ENCODE peak calls at places on chromosomes 4 and X, in nine cellular contexts. One of them, this sample, is unnamed.
A peak's percentile ranks its signal among the peaks of the same experiment; 100 is the strongest.

GRCh38 chr4:47837582-47838294 is at the start of gene CORIN:
- DNase-seq in colonic mucosa: peak; percentile 33
- DNase-seq in spleen: no peak
- DNase-seq in foreskin fibroblast: no peak
- DNase-seq in brain microvascular endothelial cell: no peak
- DNase-seq in epithelial cell of esophagus: peak; percentile 10
- DNase-seq in astrocyte: no peak
- DNase-seq in PC-3: peak; percentile 15
- DNase-seq in BJ: no peak
- DNase-seq in this sample: peak; percentile 28

GRCh38 chr4:15336410-15337184 is 91.2 kb upstream of the C1QTNF7 start:
- DNase-seq in colonic mucosa: no peak
- DNase-seq in spleen: no peak
- DNase-seq in foreskin fibroblast: peak; percentile 88
- DNase-seq in brain microvascular endothelial cell: peak; percentile 86
- DNase-seq in epithelial cell of esophagus: peak; percentile 66
- DNase-seq in astrocyte: peak; percentile 82
- DNase-seq in PC-3: peak; percentile 16
- DNase-seq in BJ: peak; percentile 19
- DNase-seq in this sample: no peak

GRCh38 chr4:108035691-108036090 is 46.0 kb downstream of the HADH start:
- DNase-seq in colonic mucosa: no peak
- DNase-seq in spleen: no peak
- DNase-seq in foreskin fibroblast: no peak
- DNase-seq in brain microvascular endothelial cell: no peak
- DNase-seq in epithelial cell of esophagus: no peak
- DNase-seq in astrocyte: no peak
- DNase-seq in PC-3: no peak
- DNase-seq in BJ: no peak
- DNase-seq in this sample: no peak

GRCh38 chr4:184506527-184507121 is 32.3 kb upstream of the IRF2 start:
- DNase-seq in colonic mucosa: no peak
- DNase-seq in spleen: peak; percentile 89
- DNase-seq in foreskin fibroblast: peak; percentile 14
- DNase-seq in brain microvascular endothelial cell: no peak
- DNase-seq in epithelial cell of esophagus: no peak
- DNase-seq in astrocyte: no peak
- DNase-seq in PC-3: peak; percentile 20
- DNase-seq in BJ: no peak
- DNase-seq in this sample: peak; percentile 73

GRCh38 chrX:145475725-145476124 is 228.4 kb downstream of the SPANXN1 start:
- DNase-seq in colonic mucosa: no peak
- DNase-seq in spleen: no peak
- DNase-seq in foreskin fibroblast: no peak
- DNase-seq in brain microvascular endothelial cell: no peak
- DNase-seq in epithelial cell of esophagus: no peak
- DNase-seq in astrocyte: no peak
- DNase-seq in PC-3: no peak
- DNase-seq in BJ: no peak
- DNase-seq in this sample: no peak

GRCh38 chrX:153477901-153478300 is 7.5 kb upstream of the HAUS7 start:
- DNase-seq in colonic mucosa: no peak
- DNase-seq in spleen: no peak
- DNase-seq in foreskin fibroblast: peak; percentile 28
- DNase-seq in brain microvascular endothelial cell: no peak
- DNase-seq in epithelial cell of esophagus: no peak
- DNase-seq in astrocyte: peak; percentile 61
- DNase-seq in PC-3: no peak
- DNase-seq in BJ: no peak
- DNase-seq in this sample: no peak

GRCh38 chrX:145821898-145822567 is 4.4 kb downstream of the SLITRK2 start:
- DNase-seq in colonic mucosa: no peak
- DNase-seq in spleen: no peak
- DNase-seq in foreskin fibroblast: no peak
- DNase-seq in brain microvascular endothelial cell: no peak
- DNase-seq in epithelial cell of esophagus: no peak
- DNase-seq in astrocyte: no peak
- DNase-seq in PC-3: no peak
- DNase-seq in BJ: no peak
- DNase-seq in this sample: no peak

GRCh38 chrX:74788545-74789086 is 136.6 kb downstream of the NEXMIF start:
- DNase-seq in colonic mucosa: no peak
- DNase-seq in spleen: no peak
- DNase-seq in foreskin fibroblast: no peak
- DNase-seq in brain microvascular endothelial cell: no peak
- DNase-seq in epithelial cell of esophagus: peak; percentile 0
- DNase-seq in astrocyte: no peak
- DNase-seq in PC-3: peak; percentile 7
- DNase-seq in BJ: no peak
- DNase-seq in this sample: no peak

GRCh38 chr4:85420831-85421230 is 54.1 kb upstream of the ARHGAP24 start:
- DNase-seq in colonic mucosa: no peak
- DNase-seq in spleen: no peak
- DNase-seq in foreskin fibroblast: no peak
- DNase-seq in brain microvascular endothelial cell: no peak
- DNase-seq in epithelial cell of esophagus: no peak
- DNase-seq in astrocyte: no peak
- DNase-seq in PC-3: no peak
- DNase-seq in BJ: no peak
- DNase-seq in this sample: no peak

GRCh38 chr4:186807809-186808634 is 84.4 kb upstream of the FAT1 start:
- DNase-seq in colonic mucosa: no peak
- DNase-seq in spleen: no peak
- DNase-seq in foreskin fibroblast: peak; percentile 45
- DNase-seq in brain microvascular endothelial cell: no peak
- DNase-seq in epithelial cell of esophagus: no peak
- DNase-seq in astrocyte: peak; percentile 95
- DNase-seq in PC-3: no peak
- DNase-seq in BJ: peak; percentile 89
- DNase-seq in this sample: no peak

GRCh38 chrX:107589243-107589642 is 39.1 kb upstream of the PRPS1 start:
- DNase-seq in colonic mucosa: no peak
- DNase-seq in spleen: no peak
- DNase-seq in foreskin fibroblast: no peak
- DNase-seq in brain microvascular endothelial cell: no peak
- DNase-seq in epithelial cell of esophagus: no peak
- DNase-seq in astrocyte: no peak
- DNase-seq in PC-3: no peak
- DNase-seq in BJ: no peak
- DNase-seq in this sample: no peak

GRCh38 chr4:7924163-7924562 is 15.5 kb downstream of the AFAP1 start:
- DNase-seq in colonic mucosa: no peak
- DNase-seq in spleen: no peak
- DNase-seq in foreskin fibroblast: no peak
- DNase-seq in brain microvascular endothelial cell: no peak
- DNase-seq in epithelial cell of esophagus: no peak
- DNase-seq in astrocyte: no peak
- DNase-seq in PC-3: no peak
- DNase-seq in BJ: no peak
- DNase-seq in this sample: no peak

GRCh38 chr4:85728471-85728870 is 253.5 kb downstream of the ARHGAP24 start:
- DNase-seq in colonic mucosa: no peak
- DNase-seq in spleen: no peak
- DNase-seq in foreskin fibroblast: no peak
- DNase-seq in brain microvascular endothelial cell: no peak
- DNase-seq in epithelial cell of esophagus: no peak
- DNase-seq in astrocyte: no peak
- DNase-seq in PC-3: no peak
- DNase-seq in BJ: no peak
- DNase-seq in this sample: no peak

GRCh38 chrX:149937881-149938426 is 337 bp downstream of the EOLA2 start:
- DNase-seq in colonic mucosa: peak; percentile 22
- DNase-seq in spleen: peak; percentile 92
- DNase-seq in foreskin fibroblast: peak; percentile 13
- DNase-seq in brain microvascular endothelial cell: no peak
- DNase-seq in epithelial cell of esophagus: no peak
- DNase-seq in astrocyte: peak; percentile 6
- DNase-seq in PC-3: no peak
- DNase-seq in BJ: no peak
- DNase-seq in this sample: no peak

GRCh38 chr4:88097301-88097700 is 61.1 kb downstream of the ABCG2 start:
- DNase-seq in colonic mucosa: no peak
- DNase-seq in spleen: no peak
- DNase-seq in foreskin fibroblast: peak; percentile 84
- DNase-seq in brain microvascular endothelial cell: no peak
- DNase-seq in epithelial cell of esophagus: no peak
- DNase-seq in astrocyte: no peak
- DNase-seq in PC-3: no peak
- DNase-seq in BJ: peak; percentile 33
- DNase-seq in this sample: no peak

GRCh38 chr4:17817027-17817426 is 6.2 kb downstream of the NCAPG start:
- DNase-seq in colonic mucosa: no peak
- DNase-seq in spleen: no peak
- DNase-seq in foreskin fibroblast: peak; percentile 80
- DNase-seq in brain microvascular endothelial cell: peak; percentile 31
- DNase-seq in epithelial cell of esophagus: peak; percentile 70
- DNase-seq in astrocyte: peak; percentile 62
- DNase-seq in PC-3: peak; percentile 48
- DNase-seq in BJ: peak; percentile 37
- DNase-seq in this sample: peak; percentile 30

GRCh38 chrX:119194631-119195030 is 41.5 kb upstream of the PGRMC1 start:
- DNase-seq in colonic mucosa: no peak
- DNase-seq in spleen: no peak
- DNase-seq in foreskin fibroblast: peak; percentile 37
- DNase-seq in brain microvascular endothelial cell: no peak
- DNase-seq in epithelial cell of esophagus: peak; percentile 5
- DNase-seq in astrocyte: no peak
- DNase-seq in PC-3: peak; percentile 32
- DNase-seq in BJ: no peak
- DNase-seq in this sample: no peak

GRCh38 chr4:108072300-108072699 is 82.6 kb downstream of the HADH start:
- DNase-seq in colonic mucosa: peak; percentile 49
- DNase-seq in spleen: no peak
- DNase-seq in foreskin fibroblast: no peak
- DNase-seq in brain microvascular endothelial cell: no peak
- DNase-seq in epithelial cell of esophagus: peak; percentile 10
- DNase-seq in astrocyte: no peak
- DNase-seq in PC-3: peak; percentile 4
- DNase-seq in BJ: no peak
- DNase-seq in this sample: no peak

DNA sequence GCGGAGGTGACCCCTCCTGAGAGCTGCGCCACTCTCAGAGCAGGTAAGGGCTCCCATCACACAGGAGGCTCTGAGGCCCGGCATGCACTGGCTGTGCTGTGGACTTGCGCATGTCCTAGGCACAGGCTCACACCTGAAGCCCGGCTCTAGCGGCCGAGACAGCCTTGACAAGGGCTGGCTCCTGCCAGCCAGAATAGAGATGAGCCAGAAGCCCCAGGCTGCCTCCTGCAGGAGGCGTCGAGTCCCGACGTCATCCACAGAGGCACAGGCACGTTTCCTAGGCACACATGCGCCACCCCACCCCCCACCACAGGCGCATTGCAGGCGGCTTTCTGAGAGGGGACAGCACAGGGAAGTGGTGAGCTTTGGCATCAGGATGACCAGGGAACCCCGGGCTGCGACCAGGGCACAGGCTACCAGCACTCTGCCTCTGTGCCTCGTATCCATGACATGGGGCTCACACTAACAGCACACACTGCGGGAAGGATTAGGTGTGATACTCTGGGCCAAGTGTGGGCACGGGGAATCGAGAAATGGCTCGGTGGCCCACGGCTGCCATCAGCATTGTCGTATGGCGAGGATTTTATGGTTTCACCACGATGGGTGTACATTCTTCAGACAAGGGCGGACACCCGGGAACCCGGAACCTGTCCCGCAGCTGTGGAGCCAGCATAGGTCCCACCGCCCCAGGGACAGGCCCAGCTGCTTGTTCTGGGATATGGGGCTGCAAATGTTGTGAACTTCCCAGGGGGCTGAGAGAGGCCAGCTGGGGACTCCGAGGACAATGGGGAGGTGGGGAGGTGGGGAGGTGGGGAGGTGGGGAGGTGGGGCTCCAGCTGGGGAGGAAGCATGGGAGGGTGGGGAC is 90.7 kb upstream of the ADRA2C start:
- DNase-seq in colonic mucosa: no peak
- DNase-seq in spleen: peak; percentile 47
- DNase-seq in foreskin fibroblast: no peak
- DNase-seq in brain microvascular endothelial cell: no peak
- DNase-seq in epithelial cell of esophagus: no peak
- DNase-seq in astrocyte: no peak
- DNase-seq in PC-3: no peak
- DNase-seq in BJ: no peak
- DNase-seq in this sample: no peak
- TF ChIP-seq CTCF in colonic mucosa: no peak
- TF ChIP-seq CTCF in spleen: no peak
- TF ChIP-seq CTCF in foreskin fibroblast: no peak
- TF ChIP-seq CTCF in brain microvascular endothelial cell: no peak
- TF ChIP-seq CTCF in epithelial cell of esophagus: no peak
- TF ChIP-seq CTCF in astrocyte: no peak
- TF ChIP-seq CTCF in PC-3: no peak
- TF ChIP-seq CTCF in BJ: no peak
- TF ChIP-seq CTCF in this sample: no peak

DNA sequence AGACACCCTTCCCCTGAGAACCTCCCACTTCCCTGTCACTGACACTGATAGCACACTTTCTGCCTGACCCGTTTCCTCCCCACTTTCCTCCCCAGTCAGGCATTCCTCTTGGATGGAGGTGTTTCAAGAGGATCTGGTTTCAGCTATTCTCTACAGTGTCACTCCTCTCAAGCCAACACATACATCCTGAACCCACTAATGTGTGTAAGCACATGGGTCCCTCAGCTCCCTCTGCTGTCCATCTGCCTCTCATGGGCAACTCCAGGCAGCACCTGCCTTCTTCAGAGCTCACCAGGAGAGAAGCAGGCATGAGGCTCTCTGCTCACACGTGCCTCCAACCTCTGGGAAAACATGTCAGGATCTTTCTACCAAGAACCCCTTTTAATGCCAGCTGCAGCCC is 207.6 kb downstream of the NAF1 start:
- DNase-seq in colonic mucosa: no peak
- DNase-seq in spleen: no peak
- DNase-seq in foreskin fibroblast: no peak
- DNase-seq in brain microvascular endothelial cell: peak; percentile 14
- DNase-seq in epithelial cell of esophagus: peak; percentile 6
- DNase-seq in astrocyte: no peak
- DNase-seq in PC-3: peak; percentile 4
- DNase-seq in BJ: no peak
- DNase-seq in this sample: no peak
- TF ChIP-seq CTCF in colonic mucosa: no peak
- TF ChIP-seq CTCF in spleen: no peak
- TF ChIP-seq CTCF in foreskin fibroblast: no peak
- TF ChIP-seq CTCF in brain microvascular endothelial cell: peak; percentile 13
- TF ChIP-seq CTCF in epithelial cell of esophagus: no peak
- TF ChIP-seq CTCF in astrocyte: no peak
- TF ChIP-seq CTCF in PC-3: no peak
- TF ChIP-seq CTCF in BJ: no peak
- TF ChIP-seq CTCF in this sample: peak; percentile 16

GRCh38 chr4:56892686-56893085 is 15.0 kb upstream of the REST start:
- DNase-seq in colonic mucosa: no peak
- DNase-seq in spleen: no peak
- DNase-seq in foreskin fibroblast: no peak
- DNase-seq in brain microvascular endothelial cell: no peak
- DNase-seq in epithelial cell of esophagus: no peak
- DNase-seq in astrocyte: no peak
- DNase-seq in PC-3: no peak
- DNase-seq in BJ: no peak
- DNase-seq in this sample: no peak
- TF ChIP-seq CTCF in colonic mucosa: no peak
- TF ChIP-seq CTCF in spleen: no peak
- TF ChIP-seq CTCF in foreskin fibroblast: no peak
- TF ChIP-seq CTCF in brain microvascular endothelial cell: no peak
- TF ChIP-seq CTCF in epithelial cell of esophagus: no peak
- TF ChIP-seq CTCF in astrocyte: no peak
- TF ChIP-seq CTCF in PC-3: peak; percentile 17
- TF ChIP-seq CTCF in BJ: no peak
- TF ChIP-seq CTCF in this sample: no peak

GRCh38 chr4:101033986-101034385 is 313.3 kb downstream of the PPP3CA start:
- DNase-seq in colonic mucosa: no peak
- DNase-seq in spleen: no peak
- DNase-seq in foreskin fibroblast: no peak
- DNase-seq in brain microvascular endothelial cell: no peak
- DNase-seq in epithelial cell of esophagus: no peak
- DNase-seq in astrocyte: no peak
- DNase-seq in PC-3: no peak
- DNase-seq in BJ: no peak
- DNase-seq in this sample: no peak
- TF ChIP-seq CTCF in colonic mucosa: no peak
- TF ChIP-seq CTCF in spleen: no peak
- TF ChIP-seq CTCF in foreskin fibroblast: no peak
- TF ChIP-seq CTCF in brain microvascular endothelial cell: peak; percentile 20
- TF ChIP-seq CTCF in epithelial cell of esophagus: no peak
- TF ChIP-seq CTCF in astrocyte: no peak
- TF ChIP-seq CTCF in PC-3: peak; percentile 36
- TF ChIP-seq CTCF in BJ: no peak
- TF ChIP-seq CTCF in this sample: no peak